ENCODE peak calls at places on chromosomes 16 and 17, in nine cellular contexts. W is non-pigmented ciliary epithelial cell, Z is mucosa of gallbladder, D is Peyer's patch, L is T-helper 9 cell, Y is prostate gland, O is EL, K is islet precursor cell, R is nucleus accumbens. A is an unnamed sample.
A peak's percentile ranks its signal among the peaks of the same experiment; 100 is the strongest.

GRCh38 chr17:49482144-49482817 is 12.8 kb upstream of the NGFR start:
- DNase-seq in Z (no peak), Y (no peak), K (no peak), O (no peak), L (no peak), W (no peak), D (no peak), R (no peak), A (no peak)

GRCh38 chr16:87309912-87310485 is 7.2 kb downstream of the C16orf95 start:
- DNase-seq in R (no peak), W (no peak), Z (no peak), D (no peak), K (no peak), L (no peak), O (no peak), Y (no peak), A (no peak)

GRCh38 chr16:27174007-27174406 is 29.3 kb upstream of the KDM8 start:
- DNase-seq in Y (peak; percentile 63), L (peak; percentile 32), D (peak; percentile 77), W (no peak), K (no peak), R (no peak), Z (no peak), O (no peak), A (no peak)

GRCh38 chr17:9334536-9335446 is 240.8 kb downstream of the STX8 start:
- DNase-seq in O (no peak), K (no peak), W (no peak), D (no peak), L (no peak), Y (no peak), R (no peak), Z (no peak), A (no peak)

GRCh38 chr17:43790311-43790940 is 10.2 kb downstream of the CFAP97D1 start:
- DNase-seq in K (no peak), Y (peak; percentile 39), O (no peak), W (no peak), Z (no peak), R (no peak), D (no peak), L (no peak), A (no peak)

GRCh38 chr16:21566891-21567414 is 32.4 kb upstream of the METTL9 start:
- DNase-seq in Z (no peak), R (no peak), K (no peak), D (peak; percentile 57), O (no peak), W (no peak), L (no peak), Y (no peak), A (peak; percentile 22)

GRCh38 chr17:8921147-8921546 is 44.4 kb downstream of the PIK3R5 start:
- DNase-seq in K (no peak), R (no peak), W (no peak), O (no peak), D (no peak), Y (no peak), Z (no peak), L (no peak), A (no peak)

GRCh38 chr17:76446449-76447231 is 6.3 kb downstream of the UBE2O start:
- DNase-seq in O (peak; percentile 90), W (peak; percentile 57), K (peak; percentile 95), Y (no peak), Z (peak; percentile 48), R (no peak), L (no peak), D (peak; percentile 65), A (peak; percentile 42)

GRCh38 chr17:42779304-42779941 is 987 bp upstream of the WNK4 start:
- DNase-seq in W (no peak), L (no peak), K (no peak), O (no peak), Z (no peak), Y (no peak), D (no peak), R (no peak), A (no peak)

GRCh38 chr17:4073983-4074830 is 68.6 kb downstream of the ZZEF1 start:
- DNase-seq in Y (no peak), D (peak; percentile 77), O (no peak), K (no peak), R (no peak), Z (peak; percentile 16), L (no peak), W (no peak), A (peak; percentile 28)

GRCh38 chr16:73032548-73033270 is 15.2 kb downstream of the ZFHX3 start:
- DNase-seq in O (no peak), D (no peak), W (no peak), Z (no peak), L (no peak), R (no peak), Y (no peak), K (no peak), A (no peak)

A was measured in stomach.